ENCODE peak calls at places on chromosomes 7 and 10, in eight cellular contexts. One of them, this sample, is unnamed.

GRCh38 chr7:114554781-114555537 is 140.3 kb downstream of the FOXP2 start:
- DNase-seq in choroid plexus epithelial cell: peak; percentile 39
- DNase-seq in IMR-90: peak; percentile 48
- DNase-seq in HCT116: peak; percentile 23
- DNase-seq in GM13977: peak; percentile 45
- DNase-seq in cardiac fibroblast: peak; percentile 63
- DNase-seq in CD4-positive, alpha-beta T cell: no peak
- DNase-seq in AG09319: no peak
- DNase-seq in this sample: no peak

GRCh38 chr10:43201545-43202131 is 63.4 kb downstream of the CSGALNACT2 start:
- DNase-seq in choroid plexus epithelial cell: no peak
- DNase-seq in IMR-90: no peak
- DNase-seq in HCT116: no peak
- DNase-seq in GM13977: peak; percentile 18
- DNase-seq in cardiac fibroblast: no peak
- DNase-seq in CD4-positive, alpha-beta T cell: no peak
- DNase-seq in AG09319: no peak
- DNase-seq in this sample: peak; percentile 3

GRCh38 chr10:96124230-96125141 is 5.6 kb upstream of the ZNF518A start:
- DNase-seq in choroid plexus epithelial cell: peak; percentile 82
- DNase-seq in IMR-90: peak; percentile 36
- DNase-seq in HCT116: peak; percentile 67
- DNase-seq in GM13977: peak; percentile 50
- DNase-seq in cardiac fibroblast: peak; percentile 70
- DNase-seq in CD4-positive, alpha-beta T cell: no peak
- DNase-seq in AG09319: no peak
- DNase-seq in this sample: peak; percentile 21

GRCh38 chr7:45435846-45436245 is 138.3 kb upstream of the ADCY1 start:
- DNase-seq in choroid plexus epithelial cell: peak; percentile 80
- DNase-seq in IMR-90: peak; percentile 47
- DNase-seq in HCT116: no peak
- DNase-seq in GM13977: no peak
- DNase-seq in cardiac fibroblast: peak; percentile 67
- DNase-seq in CD4-positive, alpha-beta T cell: no peak
- DNase-seq in AG09319: peak; percentile 69
- DNase-seq in this sample: no peak

GRCh38 chr10:19958787-19959186 is 142.6 kb downstream of the PLXDC2 start:
- DNase-seq in choroid plexus epithelial cell: no peak
- DNase-seq in IMR-90: no peak
- DNase-seq in HCT116: no peak
- DNase-seq in GM13977: no peak
- DNase-seq in cardiac fibroblast: no peak
- DNase-seq in CD4-positive, alpha-beta T cell: no peak
- DNase-seq in AG09319: no peak
- DNase-seq in this sample: no peak

GRCh38 chr10:86536294-86536861 is 14.8 kb upstream of the WAPL start:
- DNase-seq in choroid plexus epithelial cell: no peak
- DNase-seq in IMR-90: no peak
- DNase-seq in HCT116: no peak
- DNase-seq in GM13977: peak; percentile 56
- DNase-seq in cardiac fibroblast: no peak
- DNase-seq in CD4-positive, alpha-beta T cell: peak; percentile 26
- DNase-seq in AG09319: no peak
- DNase-seq in this sample: no peak

GRCh38 chr10:99369551-99369950 is 40.4 kb downstream of the CNNM1 start:
- DNase-seq in choroid plexus epithelial cell: no peak
- DNase-seq in IMR-90: peak; percentile 15
- DNase-seq in HCT116: no peak
- DNase-seq in GM13977: no peak
- DNase-seq in cardiac fibroblast: no peak
- DNase-seq in CD4-positive, alpha-beta T cell: no peak
- DNase-seq in AG09319: no peak
- DNase-seq in this sample: no peak

GRCh38 chr7:12067156-12067831 is 143.8 kb upstream of the TMEM106B start:
- DNase-seq in choroid plexus epithelial cell: peak; percentile 82
- DNase-seq in IMR-90: peak; percentile 66
- DNase-seq in HCT116: peak; percentile 58
- DNase-seq in GM13977: peak; percentile 18
- DNase-seq in cardiac fibroblast: peak; percentile 65
- DNase-seq in CD4-positive, alpha-beta T cell: peak; percentile 46
- DNase-seq in AG09319: peak; percentile 8
- DNase-seq in this sample: peak; percentile 33

GRCh38 chr10:79180619-79181221 is 112.0 kb downstream of the ZMIZ1 start:
- DNase-seq in choroid plexus epithelial cell: no peak
- DNase-seq in IMR-90: no peak
- DNase-seq in HCT116: no peak
- DNase-seq in GM13977: no peak
- DNase-seq in cardiac fibroblast: no peak
- DNase-seq in CD4-positive, alpha-beta T cell: no peak
- DNase-seq in AG09319: no peak
- DNase-seq in this sample: no peak

GRCh38 chr7:107687656-107688055 is 27.0 kb downstream of the SLC26A4 start:
- DNase-seq in choroid plexus epithelial cell: no peak
- DNase-seq in IMR-90: peak; percentile 51
- DNase-seq in HCT116: peak; percentile 33
- DNase-seq in GM13977: no peak
- DNase-seq in cardiac fibroblast: no peak
- DNase-seq in CD4-positive, alpha-beta T cell: no peak
- DNase-seq in AG09319: no peak
- DNase-seq in this sample: no peak

GRCh38 chr10:72846225-72846624 is 47.3 kb upstream of the OIT3 start:
- DNase-seq in choroid plexus epithelial cell: peak; percentile 80
- DNase-seq in IMR-90: peak; percentile 89
- DNase-seq in HCT116: peak; percentile 74
- DNase-seq in GM13977: no peak
- DNase-seq in cardiac fibroblast: peak; percentile 62
- DNase-seq in CD4-positive, alpha-beta T cell: no peak
- DNase-seq in AG09319: no peak
- DNase-seq in this sample: no peak

GRCh38 chr7:128937647-128938523 is at the start of gene IRF5:
- DNase-seq in choroid plexus epithelial cell: no peak
- DNase-seq in IMR-90: no peak
- DNase-seq in HCT116: peak; percentile 15
- DNase-seq in GM13977: peak; percentile 55
- DNase-seq in cardiac fibroblast: no peak
- DNase-seq in CD4-positive, alpha-beta T cell: no peak
- DNase-seq in AG09319: no peak
- DNase-seq in this sample: peak; percentile 29

GRCh38 chr10:43299579-43299978 is 32.7 kb upstream of the RASGEF1A start:
- DNase-seq in choroid plexus epithelial cell: no peak
- DNase-seq in IMR-90: no peak
- DNase-seq in HCT116: no peak
- DNase-seq in GM13977: no peak
- DNase-seq in cardiac fibroblast: no peak
- DNase-seq in CD4-positive, alpha-beta T cell: peak; percentile 34
- DNase-seq in AG09319: no peak
- DNase-seq in this sample: no peak

GRCh38 chr7:12590559-12590958 is 20.0 kb downstream of the SCIN start:
- DNase-seq in choroid plexus epithelial cell: no peak
- DNase-seq in IMR-90: no peak
- DNase-seq in HCT116: no peak
- DNase-seq in GM13977: no peak
- DNase-seq in cardiac fibroblast: no peak
- DNase-seq in CD4-positive, alpha-beta T cell: no peak
- DNase-seq in AG09319: no peak
- DNase-seq in this sample: no peak

GRCh38 chr7:6691609-6692106 is 15.1 kb downstream of the ZNF12 start:
- DNase-seq in choroid plexus epithelial cell: peak; percentile 46
- DNase-seq in IMR-90: peak; percentile 30
- DNase-seq in HCT116: no peak
- DNase-seq in GM13977: no peak
- DNase-seq in cardiac fibroblast: peak; percentile 23
- DNase-seq in CD4-positive, alpha-beta T cell: no peak
- DNase-seq in AG09319: no peak
- DNase-seq in this sample: no peak

GRCh38 chr10:12144538-12144937 is 15.1 kb downstream of the SEC61A2 start:
- DNase-seq in choroid plexus epithelial cell: no peak
- DNase-seq in IMR-90: no peak
- DNase-seq in HCT116: no peak
- DNase-seq in GM13977: no peak
- DNase-seq in cardiac fibroblast: no peak
- DNase-seq in CD4-positive, alpha-beta T cell: no peak
- DNase-seq in AG09319: no peak
- DNase-seq in this sample: no peak

GRCh38 chr7:141511370-141512335 is 39.6 kb upstream of the AGK start:
- DNase-seq in choroid plexus epithelial cell: peak; percentile 1
- DNase-seq in IMR-90: no peak
- DNase-seq in HCT116: no peak
- DNase-seq in GM13977: no peak
- DNase-seq in cardiac fibroblast: peak; percentile 0
- DNase-seq in CD4-positive, alpha-beta T cell: no peak
- DNase-seq in AG09319: no peak
- DNase-seq in this sample: peak; percentile 29

GRCh38 chr10:132538031-132538789 is 623 bp downstream of the INPP5A start:
- DNase-seq in choroid plexus epithelial cell: no peak
- DNase-seq in IMR-90: no peak
- DNase-seq in HCT116: no peak
- DNase-seq in GM13977: peak; percentile 39
- DNase-seq in cardiac fibroblast: no peak
- DNase-seq in CD4-positive, alpha-beta T cell: no peak
- DNase-seq in AG09319: no peak
- DNase-seq in this sample: no peak

GRCh38 chr10:77710759-77711682 is 73.4 kb upstream of the KCNMA1 start:
- DNase-seq in choroid plexus epithelial cell: peak; percentile 67
- DNase-seq in IMR-90: peak; percentile 44
- DNase-seq in HCT116: peak; percentile 6
- DNase-seq in GM13977: peak; percentile 84
- DNase-seq in cardiac fibroblast: peak; percentile 68
- DNase-seq in CD4-positive, alpha-beta T cell: peak; percentile 52
- DNase-seq in AG09319: no peak
- DNase-seq in this sample: peak; percentile 90

GRCh38 chr7:141691540-141691939 is 10.4 kb downstream of the DENND11 start:
- DNase-seq in choroid plexus epithelial cell: no peak
- DNase-seq in IMR-90: no peak
- DNase-seq in HCT116: no peak
- DNase-seq in GM13977: no peak
- DNase-seq in cardiac fibroblast: no peak
- DNase-seq in CD4-positive, alpha-beta T cell: no peak
- DNase-seq in AG09319: no peak
- DNase-seq in this sample: no peak

GRCh38 chr7:130946110-130946509 is 212.1 kb upstream of the KLF14 start:
- DNase-seq in choroid plexus epithelial cell: no peak
- DNase-seq in IMR-90: no peak
- DNase-seq in HCT116: no peak
- DNase-seq in GM13977: no peak
- DNase-seq in cardiac fibroblast: no peak
- DNase-seq in CD4-positive, alpha-beta T cell: no peak
- DNase-seq in AG09319: no peak
- DNase-seq in this sample: no peak

DNA sequence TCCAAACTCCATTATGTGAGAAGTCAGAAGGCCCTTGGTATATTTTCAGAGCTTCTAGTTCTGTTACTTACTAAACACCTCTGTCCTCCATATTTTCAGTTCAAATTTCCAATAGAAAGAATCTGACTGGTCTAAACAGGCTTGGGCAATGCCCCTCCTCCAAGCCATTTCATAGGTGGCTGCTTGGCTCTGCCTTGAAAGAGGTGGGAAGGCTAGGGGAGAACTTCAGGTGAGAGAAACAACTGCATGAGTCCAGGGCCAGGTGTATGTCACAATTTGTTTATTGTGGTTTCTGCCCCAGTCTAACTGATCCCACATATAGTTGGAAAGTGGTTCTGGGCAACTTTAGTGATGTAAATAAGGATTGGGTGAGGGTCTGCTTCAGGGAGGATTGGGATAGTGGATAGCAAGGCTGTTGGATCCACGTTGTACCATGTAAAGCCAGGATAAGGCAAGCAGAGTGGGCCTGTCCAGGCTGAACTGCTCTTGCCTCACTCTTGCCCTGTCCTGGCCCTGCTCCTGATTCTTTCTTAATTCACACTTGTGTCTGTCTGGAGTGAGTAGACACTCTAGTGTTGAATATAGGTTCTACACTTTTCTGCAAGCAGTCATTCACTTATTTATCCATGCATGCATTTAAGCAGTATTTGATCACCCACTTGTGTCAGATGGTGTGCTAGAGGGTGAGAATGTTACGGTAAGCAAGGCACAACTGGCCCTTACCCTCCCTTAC is 67.5 kb upstream of the COMTD1 start:
- DNase-seq in choroid plexus epithelial cell: no peak
- DNase-seq in IMR-90: no peak
- DNase-seq in HCT116: no peak
- DNase-seq in GM13977: no peak
- DNase-seq in cardiac fibroblast: no peak
- DNase-seq in CD4-positive, alpha-beta T cell: no peak
- DNase-seq in AG09319: no peak
- DNase-seq in this sample: no peak
- TF ChIP-seq CTCF in choroid plexus epithelial cell: no peak
- TF ChIP-seq CTCF in IMR-90: peak; percentile 15
- TF ChIP-seq CTCF in HCT116: no peak
- TF ChIP-seq CTCF in GM13977: no peak
- TF ChIP-seq CTCF in cardiac fibroblast: no peak
- TF ChIP-seq CTCF in CD4-positive, alpha-beta T cell: no peak
- TF ChIP-seq CTCF in AG09319: no peak
- TF ChIP-seq CTCF in this sample: no peak

GRCh38 chr7:15305002-15305600 is 256.7 kb downstream of the AGMO start:
- DNase-seq in choroid plexus epithelial cell: peak; percentile 75
- DNase-seq in IMR-90: peak; percentile 39
- DNase-seq in HCT116: peak; percentile 33
- DNase-seq in GM13977: peak; percentile 4
- DNase-seq in cardiac fibroblast: peak; percentile 68
- DNase-seq in CD4-positive, alpha-beta T cell: no peak
- DNase-seq in AG09319: peak; percentile 12
- DNase-seq in this sample: peak; percentile 22
- TF ChIP-seq CTCF in choroid plexus epithelial cell: peak; percentile 89
- TF ChIP-seq CTCF in IMR-90: peak; percentile 75
- TF ChIP-seq CTCF in HCT116: peak; percentile 73
- TF ChIP-seq CTCF in GM13977: peak; percentile 63
- TF ChIP-seq CTCF in cardiac fibroblast: peak; percentile 84
- TF ChIP-seq CTCF in CD4-positive, alpha-beta T cell: no peak
- TF ChIP-seq CTCF in AG09319: peak; percentile 85
- TF ChIP-seq CTCF in this sample: peak; percentile 80

GRCh38 chr7:122525355-122525754 is 173.6 kb downstream of the RNF133 start:
- DNase-seq in choroid plexus epithelial cell: no peak
- DNase-seq in IMR-90: no peak
- DNase-seq in HCT116: no peak
- DNase-seq in GM13977: no peak
- DNase-seq in cardiac fibroblast: no peak
- DNase-seq in CD4-positive, alpha-beta T cell: no peak
- DNase-seq in AG09319: no peak
- DNase-seq in this sample: no peak

GRCh38 chr7:122532406-122533269 is 166.3 kb downstream of the RNF133 start:
- DNase-seq in choroid plexus epithelial cell: peak; percentile 47
- DNase-seq in IMR-90: peak; percentile 5
- DNase-seq in HCT116: peak; percentile 4
- DNase-seq in GM13977: peak; percentile 2
- DNase-seq in cardiac fibroblast: peak; percentile 41
- DNase-seq in CD4-positive, alpha-beta T cell: no peak
- DNase-seq in AG09319: no peak
- DNase-seq in this sample: no peak

GRCh38 chr7:122528879-122529481 is 169.9 kb downstream of the RNF133 start:
- DNase-seq in choroid plexus epithelial cell: peak; percentile 75
- DNase-seq in IMR-90: peak; percentile 37
- DNase-seq in HCT116: peak; percentile 39
- DNase-seq in GM13977: peak; percentile 10
- DNase-seq in cardiac fibroblast: peak; percentile 67
- DNase-seq in CD4-positive, alpha-beta T cell: no peak
- DNase-seq in AG09319: peak; percentile 4
- DNase-seq in this sample: no peak
- TF ChIP-seq CTCF in choroid plexus epithelial cell: peak; percentile 49
- TF ChIP-seq CTCF in IMR-90: peak; percentile 56
- TF ChIP-seq CTCF in HCT116: peak; percentile 28
- TF ChIP-seq CTCF in GM13977: peak; percentile 49
- TF ChIP-seq CTCF in cardiac fibroblast: peak; percentile 35
- TF ChIP-seq CTCF in CD4-positive, alpha-beta T cell: no peak
- TF ChIP-seq CTCF in AG09319: peak; percentile 47
- TF ChIP-seq CTCF in this sample: peak; percentile 82

GRCh38 chr10:27794157-27794556 is 48.5 kb upstream of the MKX start:
- DNase-seq in choroid plexus epithelial cell: peak; percentile 11
- DNase-seq in IMR-90: peak; percentile 5
- DNase-seq in HCT116: no peak
- DNase-seq in GM13977: no peak
- DNase-seq in cardiac fibroblast: peak; percentile 2
- DNase-seq in CD4-positive, alpha-beta T cell: no peak
- DNase-seq in AG09319: no peak
- DNase-seq in this sample: no peak
- TF ChIP-seq CTCF in choroid plexus epithelial cell: peak; percentile 18
- TF ChIP-seq CTCF in IMR-90: peak; percentile 27
- TF ChIP-seq CTCF in HCT116: peak; percentile 18
- TF ChIP-seq CTCF in GM13977: no peak
- TF ChIP-seq CTCF in cardiac fibroblast: no peak
- TF ChIP-seq CTCF in CD4-positive, alpha-beta T cell: no peak
- TF ChIP-seq CTCF in AG09319: peak; percentile 12
- TF ChIP-seq CTCF in this sample: no peak